ENCODE peak calls at places on chromosomes 4 and X, in nine cellular contexts. X, D, A, L, C, Q, I, K and T are unnamed samples.

GRCh38 chr4:173880897-173881296 is 350.9 kb upstream of the HAND2 start:
- DNase-seq in I (no peak), X (no peak), D (no peak), Q (no peak), A (no peak), K (no peak), C (no peak), L (no peak), T (no peak)

GRCh38 chr4:95248713-95249401 is 299.9 kb downstream of the UNC5C start:
- DNase-seq in C (no peak), K (no peak), X (no peak), Q (no peak), D (no peak), L (no peak), I (no peak), A (no peak), T (no peak)

GRCh38 chr4:1815997-1816860 is 23.1 kb downstream of the FGFR3 start:
- DNase-seq in D (no peak), C (peak), A (no peak), K (no peak), I (no peak), X (no peak), Q (no peak), L (no peak), T (no peak)

GRCh38 chr4:158997660-158998349 is 105.1 kb upstream of the RAPGEF2 start:
- DNase-seq in Q (no peak), X (no peak), K (no peak), A (no peak), D (no peak), I (no peak), L (no peak), C (no peak), T (no peak)

GRCh38 chr4:140158234-140159030 is 4.4 kb upstream of the MAML3 start:
- DNase-seq in C (no peak), X (peak), I (no peak), L (no peak), A (no peak), K (peak), Q (no peak), D (peak), T (no peak)

GRCh38 chr4:157121396-157121795 is 45.4 kb downstream of the GLRB start:
- DNase-seq in C (no peak), L (no peak), X (no peak), A (no peak), I (no peak), D (no peak), K (no peak), Q (no peak), T (no peak)

GRCh38 chr4:147853706-147854105 is 121.8 kb downstream of the ARHGAP10 start:
- DNase-seq in Q (no peak), I (peak), L (no peak), A (no peak), C (no peak), D (no peak), K (no peak), X (no peak), T (no peak)

GRCh38 chr4:187236491-187236890 is 512.8 kb upstream of the FAT1 start:
- DNase-seq in D (no peak), C (no peak), X (no peak), I (peak), Q (peak), K (no peak), L (no peak), A (no peak), T (no peak)

GRCh38 chr4:112817933-112818921 is 181.3 kb downstream of the LARP7 start:
- DNase-seq in X (peak), L (no peak), A (peak), Q (peak), K (peak), D (peak), I (peak), C (no peak), T (peak)

GRCh38 chrX:110755611-110756010 is 40.0 kb downstream of the CHRDL1 start:
- DNase-seq in I (no peak), X (no peak), D (no peak), C (no peak), K (no peak), Q (no peak), A (no peak), L (no peak), T (no peak)

GRCh38 chrX:46681849-46682248 is 77.1 kb downstream of the SLC9A7 start:
- DNase-seq in Q (no peak), L (no peak), C (no peak), X (no peak), I (no peak), A (no peak), D (no peak), K (no peak), T (no peak)

GRCh38 chr4:1647432-1647831 is 36.7 kb downstream of the FAM53A start:
- DNase-seq in Q (no peak), X (no peak), I (no peak), L (no peak), D (no peak), C (peak), A (no peak), K (no peak), T (no peak)

GRCh38 chrX:136616987-136617685 is 30.8 kb upstream of the CD40LG start:
- DNase-seq in L (no peak), K (no peak), D (no peak), A (peak), I (no peak), C (no peak), X (no peak), Q (no peak), T (peak)

GRCh38 chrX:8981742-8982141 is 52.2 kb downstream of the FAM9B start:
- DNase-seq in A (no peak), I (no peak), C (no peak), L (peak), K (no peak), X (no peak), D (no peak), Q (no peak), T (no peak)

GRCh38 chr4:145098675-145099037 is 545 bp downstream of the ABCE1 start:
- DNase-seq in D (peak), K (peak), X (peak), Q (peak), I (peak), A (peak), C (no peak), L (peak), T (peak)

GRCh38 chr4:14532436-14532835 is 469.8 kb upstream of the CPEB2 start:
- DNase-seq in K (no peak), I (no peak), L (peak), A (no peak), Q (no peak), D (no peak), X (no peak), C (no peak), T (no peak)

GRCh38 chrX:100895365-100896075 is 21.4 kb upstream of the NOX1 start:
- DNase-seq in A (no peak), C (no peak), X (peak), I (peak), K (peak), L (no peak), D (peak), Q (peak), T (no peak)

GRCh38 chrX:46838974-46839480 is 2.2 kb downstream of the RP2 start:
- DNase-seq in L (no peak), K (no peak), A (no peak), D (no peak), C (no peak), X (no peak), Q (no peak), I (no peak), T (no peak)

GRCh38 chrX:103215768-103216085 is 819 bp downstream of the BEX4 start:
- DNase-seq in I (no peak), C (no peak), X (peak), Q (no peak), L (peak), A (no peak), K (peak), D (no peak), T (no peak)

GRCh38 chr4:154622598-154622997 is 10.1 kb upstream of the FGG start:
- DNase-seq in I (no peak), C (no peak), X (peak), K (peak), L (peak), D (no peak), A (no peak), Q (peak), T (peak)

GRCh38 chr4:21901831-21902230 is 46.7 kb downstream of the KCNIP4 start:
- DNase-seq in A (no peak), L (no peak), X (no peak), D (no peak), I (peak), K (no peak), C (no peak), Q (peak), T (no peak)

GRCh38 chr4:36269116-36269515 is 12.3 kb upstream of the DTHD1 start:
- DNase-seq in L (no peak), X (no peak), C (no peak), Q (no peak), D (no peak), A (no peak), I (no peak), K (no peak), T (peak)

GRCh38 chrX:72307646-72308051 is 1.9 kb upstream of the CITED1 start:
- DNase-seq in D (no peak), Q (no peak), C (no peak), I (no peak), L (no peak), A (no peak), X (no peak), K (no peak), T (no peak)

GRCh38 chrX:68868316-68868715 is 39.5 kb downstream of the EFNB1 start:
- DNase-seq in Q (no peak), D (no peak), K (no peak), I (no peak), X (no peak), C (no peak), L (no peak), A (no peak), T (no peak)

GRCh38 chrX:81174286-81174685 is 27.4 kb downstream of the HMGN5 start:
- DNase-seq in I (no peak), L (no peak), Q (peak), D (no peak), A (no peak), K (peak), X (no peak), C (no peak), T (no peak)

GRCh38 chr4:5045099-5045498 is 6.2 kb upstream of the STK32B start:
- DNase-seq in C (no peak), D (peak), X (no peak), A (no peak), Q (no peak), I (no peak), K (peak), L (no peak), T (no peak)

GRCh38 chr4:16443504-16444088 is 217.3 kb upstream of the TAPT1 start:
- DNase-seq in I (peak), L (peak), K (peak), D (no peak), A (no peak), Q (peak), C (no peak), X (peak), T (peak)

GRCh38 chrX:18291006-18291545 is 63.4 kb downstream of the SCML2 start:
- DNase-seq in A (no peak), D (no peak), L (no peak), C (no peak), Q (no peak), I (peak), X (no peak), K (no peak), T (no peak)

GRCh38 chr4:183008492-183008891 is 90.6 kb upstream of the WWC2 start:
- DNase-seq in L (no peak), C (no peak), I (no peak), D (no peak), K (no peak), X (no peak), Q (no peak), A (no peak), T (no peak)

GRCh38 chr4:77036206-77036605 is 39.6 kb downstream of the CCNI start:
- DNase-seq in Q (no peak), K (no peak), I (peak), X (no peak), L (no peak), D (no peak), C (no peak), A (no peak), T (no peak)

GRCh38 chrX:23840674-23841073 is 57.7 kb downstream of the SAT1 start:
- DNase-seq in L (no peak), K (no peak), I (no peak), D (no peak), Q (no peak), C (no peak), A (no peak), X (no peak), T (no peak)

GRCh38 chr4:150255610-150256580 is 177.7 kb downstream of the DCLK2 start:
- DNase-seq in K (no peak), X (no peak), A (no peak), L (no peak), D (no peak), I (no peak), C (no peak), Q (no peak), T (no peak)

GRCh38 chr4:3516836-3517730 is 15.1 kb downstream of the LRPAP1 start:
- DNase-seq in D (no peak), X (no peak), L (no peak), C (peak), I (no peak), K (peak), Q (no peak), A (no peak), T (no peak)

GRCh38 chrX:23786268-23786815 is 3.4 kb downstream of the SAT1 start:
- DNase-seq in X (no peak), D (peak), L (no peak), K (peak), Q (no peak), C (no peak), A (no peak), I (no peak), T (no peak)

GRCh38 chr4:169823685-169824084 is 65.9 kb upstream of the HPF1 start:
- DNase-seq in I (peak), D (peak), A (no peak), K (peak), Q (peak), L (no peak), C (no peak), X (no peak), T (peak)

GRCh38 chrX:118347131-118347530 is 1.2 kb downstream of the WDR44 start:
- DNase-seq in X (no peak), Q (peak), A (no peak), K (peak), C (no peak), D (no peak), L (no peak), I (peak), T (no peak)